ENCODE peak calls at places on chromosomes 7 and 10, in six cellular contexts. V is spleen, B is heart left ventricle, K is esophagus squamous epithelium, S is A549, L is prostate gland. O is an unnamed sample.

GRCh38 chr7:8597565-8597964 is 164.2 kb downstream of the NXPH1 start:
- DNase-seq in V (no peak), B (no peak), K (no peak), S (no peak), L (no peak), O (no peak)

GRCh38 chr7:51014811-51015210 is 232.1 kb upstream of the GRB10 start:
- DNase-seq in V (no peak), B (no peak), K (no peak), S (no peak), L (no peak), O (no peak)

GRCh38 chr7:39616138-39616537 is 7.2 kb upstream of the RALA start:
- DNase-seq in V (no peak), B (no peak), K (no peak), S (no peak), L (no peak), O (no peak)

GRCh38 chr7:156751319-156751718 is 110.7 kb downstream of the RNF32 start:
- DNase-seq in V (no peak), B (no peak), K (no peak), S (peak), L (no peak), O (no peak)

GRCh38 chr7:157495594-157495993 is 158.8 kb downstream of the DNAJB6 start:
- DNase-seq in V (peak), B (no peak), K (no peak), S (no peak), L (no peak), O (no peak)

GRCh38 chr10:11107953-11108352 is 90.3 kb downstream of the CELF2 start:
- DNase-seq in V (no peak), B (no peak), K (no peak), S (no peak), L (no peak), O (no peak)

GRCh38 chr7:57505176-57505575 is 55.2 kb downstream of the ZNF716 start:
- DNase-seq in V (no peak), B (no peak), K (no peak), S (no peak), L (no peak), O (no peak)

GRCh38 chr7:116259156-116259555 is 48.8 kb downstream of the TES start:
- DNase-seq in V (no peak), B (no peak), K (no peak), S (peak), L (no peak), O (no peak)

GRCh38 chr7:151115121-151115835 is 29.0 kb downstream of the AGAP3 start:
- DNase-seq in V (no peak), B (no peak), K (no peak), S (no peak), L (no peak), O (peak)

GRCh38 chr10:96714031-96714590 is 6.2 kb downstream of the PIK3AP1 start:
- DNase-seq in V (no peak), B (no peak), K (no peak), S (no peak), L (no peak), O (no peak)

GRCh38 chr10:47402681-47403301 is 18.7 kb upstream of the ZNF488 start:
- DNase-seq in V (peak), B (peak), K (no peak), S (peak), L (no peak), O (no peak)

GRCh38 chr7:31126976-31127375 is 74.9 kb downstream of the ADCYAP1R1 start:
- DNase-seq in V (no peak), B (no peak), K (no peak), S (no peak), L (no peak), O (no peak)

GRCh38 chr7:31935115-31935514 is 135.1 kb downstream of the PDE1C start:
- DNase-seq in V (no peak), B (no peak), K (no peak), S (peak), L (no peak), O (no peak)

GRCh38 chr7:144818516-144818915 is 17.3 kb downstream of the TPK1 start:
- DNase-seq in V (no peak), B (no peak), K (no peak), S (no peak), L (no peak), O (no peak)

GRCh38 chr10:87505366-87506113 is 847 bp downstream of the MINPP1 start:
- DNase-seq in V (peak), B (no peak), K (no peak), S (peak), L (peak), O (peak)

GRCh38 chr7:50397971-50398324 is 52.2 kb downstream of the FIGNL1 start:
- DNase-seq in V (no peak), B (no peak), K (no peak), S (no peak), L (no peak), O (no peak)

GRCh38 chr7:78873117-78873516 is 580.4 kb downstream of the MAGI2 start:
- DNase-seq in V (no peak), B (no peak), K (no peak), S (no peak), L (no peak), O (no peak)

GRCh38 chr10:104735469-104735868 is 94.4 kb downstream of the SORCS3 start:
- DNase-seq in V (no peak), B (no peak), K (no peak), S (no peak), L (no peak), O (no peak)

GRCh38 chr7:151122794-151123484 is 36.7 kb downstream of the AGAP3 start:
- DNase-seq in V (no peak), B (no peak), K (no peak), S (no peak), L (no peak), O (no peak)

GRCh38 chr7:97006951-97007861 is 1.9 kb downstream of the DLX6 start:
- DNase-seq in V (no peak), B (no peak), K (no peak), S (no peak), L (no peak), O (no peak)

GRCh38 chr10:58641095-58641531 is 128.4 kb downstream of the BICC1 start:
- DNase-seq in V (no peak), B (no peak), K (no peak), S (peak), L (no peak), O (no peak)

GRCh38 chr7:130875265-130875741 is 141.3 kb upstream of the KLF14 start:
- DNase-seq in V (peak), B (peak), K (no peak), S (peak), L (no peak), O (peak)

GRCh38 chr10:70174058-70174741 is 3.9 kb upstream of the SAR1A start:
- DNase-seq in V (no peak), B (no peak), K (no peak), S (no peak), L (no peak), O (peak)

GRCh38 chr10:2202401-2202800 is 465.1 kb upstream of the ADARB2 start:
- DNase-seq in V (no peak), B (no peak), K (no peak), S (no peak), L (no peak), O (no peak)

GRCh38 chr7:106175507-106175906 is 63.4 kb upstream of the SYPL1 start:
- DNase-seq in V (no peak), B (no peak), K (no peak), S (no peak), L (no peak), O (no peak)

GRCh38 chr10:33252324-33252723 is 82.1 kb downstream of the NRP1 start:
- DNase-seq in V (no peak), B (no peak), K (no peak), S (no peak), L (no peak), O (no peak)

GRCh38 chr7:27169658-27170493 is 4.2 kb downstream of the HOXA10 start:
- DNase-seq in V (peak), B (peak), K (no peak), S (peak), L (no peak), O (no peak)

GRCh38 chr7:108109216-108109908 is 20.8 kb downstream of the LAMB4 start:
- DNase-seq in V (no peak), B (no peak), K (no peak), S (peak), L (no peak), O (no peak)

GRCh38 chr7:144824360-144824759 is 11.5 kb downstream of the TPK1 start:
- DNase-seq in V (no peak), B (no peak), K (no peak), S (peak), L (no peak), O (no peak)

GRCh38 chr10:43292745-43293676 is 26.1 kb upstream of the RASGEF1A start:
- DNase-seq in V (no peak), B (peak), K (no peak), S (peak), L (peak), O (no peak)

GRCh38 chr10:129888784-129889616 is 75.1 kb downstream of the EBF3 start:
- DNase-seq in V (no peak), B (peak), K (no peak), S (peak), L (no peak), O (peak)

GRCh38 chr7:2019693-2020511 is 212.8 kb downstream of the MAD1L1 start:
- DNase-seq in V (peak), B (peak), K (peak), S (no peak), L (no peak), O (peak)

GRCh38 chr10:95517536-95518454 is 43.4 kb downstream of the SORBS1 start:
- DNase-seq in V (no peak), B (no peak), K (no peak), S (no peak), L (no peak), O (no peak)

GRCh38 chr7:134514663-134515062 is 12.7 kb upstream of the AKR1B10 start:
- DNase-seq in V (no peak), B (no peak), K (no peak), S (peak), L (peak), O (peak)

GRCh38 chr10:92965314-92965713 is 95.3 kb upstream of the CYP26C1 start:
- DNase-seq in V (no peak), B (no peak), K (no peak), S (peak), L (no peak), O (no peak)

GRCh38 chr10:44334621-44335184 is 50.2 kb downstream of the CXCL12 start:
- DNase-seq in V (no peak), B (no peak), K (no peak), S (no peak), L (no peak), O (no peak)

GRCh38 chr7:105136221-105136620 is 122.2 kb downstream of the KMT2E start:
- DNase-seq in V (no peak), B (no peak), K (no peak), S (no peak), L (no peak), O (no peak)

GRCh38 chr10:60896033-60896432 is 48.0 kb downstream of the RHOBTB1 start:
- DNase-seq in V (no peak), B (no peak), K (no peak), S (no peak), L (no peak), O (no peak)

DNA sequence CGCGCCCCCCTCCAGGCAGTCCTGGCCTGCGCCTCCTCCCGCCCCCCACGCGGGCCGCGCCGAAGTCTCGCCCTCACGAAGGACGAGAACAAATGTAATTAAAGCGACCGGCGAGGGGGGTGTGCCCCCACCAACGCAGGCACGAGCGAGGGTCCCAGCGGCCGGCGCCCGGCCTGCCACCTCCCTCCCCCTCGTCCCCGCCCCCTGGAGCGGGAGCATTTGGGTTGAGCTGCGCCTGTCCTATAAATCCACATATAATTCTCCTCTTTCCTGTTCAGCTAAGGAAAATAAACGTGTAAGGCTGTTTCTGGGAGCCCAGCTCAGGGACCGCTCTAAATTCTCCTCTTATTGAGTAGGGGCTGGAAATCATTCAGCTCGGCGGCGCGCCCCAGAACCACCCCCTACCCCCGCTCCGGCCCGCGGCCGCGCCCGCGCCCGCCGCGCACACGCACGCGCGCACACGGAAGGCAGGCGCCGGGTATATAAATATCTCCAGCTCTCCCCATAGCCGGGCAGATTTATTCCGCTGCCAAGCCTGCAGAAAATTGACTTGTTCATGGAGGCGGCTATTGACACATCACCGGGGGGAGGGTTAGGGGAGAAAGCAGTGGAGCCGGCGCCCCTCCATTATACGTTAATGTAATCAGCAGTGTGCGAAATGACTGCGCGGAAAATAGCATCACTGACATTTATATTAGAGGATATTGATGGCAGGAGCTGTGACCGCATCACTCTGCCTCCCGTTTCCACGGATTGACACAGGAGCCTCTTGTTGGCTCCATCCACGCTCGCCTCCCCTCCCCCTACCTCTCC is 61.6 kb upstream of the BTRC start:
- DNase-seq in V (no peak), B (peak), K (no peak), S (no peak), L (no peak), O (no peak)
- TF ChIP-seq POLR2A in V (no peak), B (no peak), K (no peak), S (no peak), L (no peak), O (no peak)

GRCh38 chr7:43906327-43907010 is at the start of gene URGCP:
- DNase-seq in V (peak), B (peak), K (no peak), S (peak), L (peak), O (peak)
- TF ChIP-seq POLR2A in V (no peak), B (peak), K (no peak), S (peak), L (no peak), O (no peak)

GRCh38 chr7:101365956-101366355 is 3.3 kb downstream of the COL26A1 start:
- DNase-seq in V (no peak), B (no peak), K (no peak), S (no peak), L (no peak), O (no peak)

GRCh38 chr7:101362334-101363195 is at the start of gene COL26A1:
- DNase-seq in V (peak), B (peak), K (no peak), S (peak), L (peak), O (peak)

GRCh38 chr7:101363196-101363733 is 590 bp downstream of the COL26A1 start:
- DNase-seq in V (no peak), B (no peak), K (no peak), S (no peak), L (no peak), O (no peak)

GRCh38 chr7:101367676-101368075 is 5.0 kb downstream of the COL26A1 start:
- DNase-seq in V (no peak), B (no peak), K (no peak), S (no peak), L (no peak), O (no peak)

GRCh38 chr7:101363734-101364374 is 1.2 kb downstream of the COL26A1 start:
- DNase-seq in V (peak), B (peak), K (no peak), S (peak), L (peak), O (peak)
- TF ChIP-seq POLR2A in V (no peak), B (no peak), K (no peak), S (no peak), L (no peak), O (no peak)

GRCh38 chr7:114722562-114722961 is 199.3 kb upstream of the MDFIC start:
- DNase-seq in V (no peak), B (no peak), K (no peak), S (no peak), L (no peak), O (no peak)
- TF ChIP-seq POLR2A in V (no peak), B (no peak), K (no peak), S (no peak), L (no peak), O (no peak)

GRCh38 chr10:133537551-133538545 is 10.7 kb downstream of the CYP2E1 start:
- DNase-seq in V (no peak), B (no peak), K (no peak), S (no peak), L (no peak), O (no peak)
- TF ChIP-seq POLR2A in V (no peak), B (no peak), K (no peak), S (no peak), L (no peak), O (no peak)

DNA sequence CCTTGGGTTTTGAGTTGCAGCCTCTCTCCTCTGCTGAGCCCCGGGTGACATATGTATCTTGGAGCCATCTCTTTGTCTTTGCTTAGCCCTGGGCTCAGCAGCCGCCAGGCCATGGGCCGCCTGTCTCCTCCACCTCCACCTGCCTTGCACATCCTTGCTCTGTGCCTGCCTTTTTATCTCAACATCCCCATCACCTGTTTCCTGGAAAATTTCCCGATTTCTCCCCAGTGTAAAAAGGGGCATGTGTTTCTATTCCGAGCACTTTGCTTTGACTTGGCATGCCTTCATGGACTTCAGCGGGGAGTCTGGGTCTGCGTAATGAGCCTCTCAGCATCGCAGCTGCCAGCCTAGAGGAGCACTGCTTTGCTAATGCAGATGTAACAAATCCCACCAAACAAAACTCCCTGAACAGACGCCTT is 141.3 kb upstream of the AGK start:
- DNase-seq in V (no peak), B (no peak), K (no peak), S (no peak), L (no peak), O (no peak)
- TF ChIP-seq POLR2A in V (no peak), B (no peak), K (no peak), S (no peak), L (no peak), O (no peak)

GRCh38 chr10:69088471-69088769 is 517 bp downstream of the SRGN start:
- DNase-seq in V (no peak), B (no peak), K (no peak), S (no peak), L (no peak), O (no peak)

GRCh38 chr10:69087600-69088470 is at the start of gene SRGN:
- DNase-seq in V (peak), B (peak), K (peak), S (peak), L (peak), O (no peak)

GRCh38 chr10:69089638-69090599 is 2.0 kb downstream of the SRGN start:
- DNase-seq in V (peak), B (no peak), K (no peak), S (no peak), L (no peak), O (no peak)

GRCh38 chr10:69088801-69089501 is 1.0 kb downstream of the SRGN start:
- DNase-seq in V (no peak), B (no peak), K (no peak), S (peak), L (no peak), O (no peak)

GRCh38 chr10:69086131-69086530 is 1.8 kb upstream of the SRGN start:
- DNase-seq in V (no peak), B (peak), K (no peak), S (no peak), L (no peak), O (no peak)
- TF ChIP-seq POLR2A in V (no peak), B (peak), K (no peak), S (no peak), L (no peak), O (no peak)

DNA sequence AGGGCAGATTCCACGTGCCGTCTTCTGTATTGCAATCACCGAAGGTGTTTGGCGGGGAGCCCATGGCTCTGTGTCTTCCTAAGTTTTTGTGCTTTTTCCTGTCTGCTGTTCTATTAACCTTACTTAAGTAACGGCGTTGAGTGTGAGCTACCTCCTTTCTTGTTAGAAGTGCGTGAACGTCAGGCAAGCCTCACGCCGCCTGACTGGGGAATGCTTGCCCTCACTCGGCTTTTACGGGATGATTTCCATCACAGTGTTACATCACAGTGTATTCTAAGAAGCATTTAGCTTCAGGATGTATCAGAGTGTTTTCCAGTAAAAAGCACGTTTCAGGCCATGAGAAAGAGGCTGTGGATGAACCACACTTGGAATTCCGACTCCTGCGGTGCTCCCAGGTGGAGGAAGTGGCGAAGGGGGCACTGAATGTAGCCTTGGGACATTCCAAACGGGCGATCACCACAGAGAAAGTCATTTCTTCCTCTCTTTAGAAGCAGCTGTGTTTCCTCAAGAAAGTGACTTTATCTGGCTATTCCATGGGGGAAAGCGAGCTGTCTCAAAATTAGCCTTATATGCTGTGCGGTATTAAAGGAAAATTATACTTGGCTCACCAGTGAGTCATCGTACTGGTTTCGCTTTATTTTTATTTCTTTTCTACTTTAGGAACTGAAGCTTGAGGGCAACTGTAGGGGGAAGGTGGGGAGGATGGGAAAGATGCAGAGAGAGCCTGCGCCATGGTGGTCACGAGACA is 290.7 kb downstream of the KLF6 start:
- DNase-seq in V (no peak), B (no peak), K (no peak), S (no peak), L (no peak), O (no peak)
- TF ChIP-seq POLR2A in V (no peak), B (no peak), K (no peak), S (no peak), L (no peak), O (no peak)

O was measured in GM12891.